ENCODE peak calls at places on chromosomes 12 and 14, in seven cellular contexts. Z is GM12878, K is WTC11, X is IMR-90, M is A549, D is HepG2, C is H1. N is an unnamed sample.

GRCh38 chr14:88667555-88668273 is 104.9 kb downstream of the ZC3H14 start:
- DNase-seq in Z (peak), K (peak), X (peak), M (peak), D (peak), C (no peak), N (peak)

GRCh38 chr14:75831455-75831854 is 150.3 kb downstream of the TGFB3 start:
- DNase-seq in Z (no peak), K (no peak), X (peak), M (peak), D (peak), C (no peak), N (no peak)

GRCh38 chr12:115752913-115753726 is 524.4 kb downstream of the MED13L start:
- DNase-seq in Z (peak), K (peak), X (peak), M (peak), D (peak), C (no peak), N (peak)

GRCh38 chr14:32343926-32344430 is 14.9 kb downstream of the AKAP6 start:
- DNase-seq in Z (no peak), K (no peak), X (no peak), M (no peak), D (no peak), C (no peak), N (no peak)

GRCh38 chr14:64704145-64704742 is at the start of gene PLEKHG3:
- DNase-seq in Z (no peak), K (peak), X (peak), M (peak), D (peak), C (no peak), N (peak)

GRCh38 chr14:79356040-79356439 is 855.3 kb downstream of the DIO2 start:
- DNase-seq in Z (no peak), K (no peak), X (peak), M (no peak), D (no peak), C (no peak), N (no peak)

GRCh38 chr12:90366286-90366685 is 588.7 kb downstream of the CCER1 start:
- DNase-seq in Z (no peak), K (no peak), X (peak), M (no peak), D (no peak), C (no peak), N (no peak)

GRCh38 chr12:51941011-51941561 is 10.4 kb upstream of the ACVR1B start:
- DNase-seq in Z (no peak), K (no peak), X (peak), M (no peak), D (no peak), C (no peak), N (peak)

GRCh38 chr12:126772171-126772864 is 1494.7 kb upstream of the TMEM132C start:
- DNase-seq in Z (peak), K (no peak), X (peak), M (peak), D (peak), C (no peak), N (no peak)

GRCh38 chr12:109544955-109545531 is 28.3 kb downstream of the MMAB start:
- DNase-seq in Z (no peak), K (no peak), X (peak), M (no peak), D (no peak), C (no peak), N (peak)

GRCh38 chr12:11877869-11878780 is 192.6 kb upstream of the BCL2L14 start:
- DNase-seq in Z (no peak), K (no peak), X (peak), M (peak), D (no peak), C (peak), N (peak)

GRCh38 chr12:8012910-8013309 is 19.6 kb upstream of the FOXJ2 start:
- DNase-seq in Z (no peak), K (no peak), X (no peak), M (no peak), D (no peak), C (no peak), N (no peak)

GRCh38 chr14:104555621-104556255 is 23.8 kb upstream of the C14orf180 start:
- DNase-seq in Z (no peak), K (peak), X (no peak), M (no peak), D (no peak), C (no peak), N (no peak)

GRCh38 chr12:80662586-80662985 is 44.8 kb upstream of the MYF6 start:
- DNase-seq in Z (no peak), K (no peak), X (no peak), M (no peak), D (no peak), C (no peak), N (no peak)

GRCh38 chr12:78584695-78585094 is 279.9 kb upstream of the SYT1 start:
- DNase-seq in Z (no peak), K (peak), X (peak), M (peak), D (peak), C (peak), N (no peak)

GRCh38 chr12:78403136-78403535 is 461.4 kb upstream of the SYT1 start:
- DNase-seq in Z (no peak), K (no peak), X (peak), M (peak), D (no peak), C (no peak), N (peak)

GRCh38 chr14:104882325-104882973 is 17.4 kb downstream of the CEP170B start:
- DNase-seq in Z (no peak), K (peak), X (no peak), M (peak), D (no peak), C (peak), N (peak)

GRCh38 chr12:122523846-122524718 is 2.7 kb downstream of the RSRC2 start:
- DNase-seq in Z (no peak), K (no peak), X (peak), M (no peak), D (no peak), C (no peak), N (no peak)

GRCh38 chr14:52377940-52378339 is 63.8 kb downstream of the PTGER2 start:
- DNase-seq in Z (no peak), K (peak), X (no peak), M (no peak), D (no peak), C (no peak), N (no peak)

GRCh38 chr14:49852351-49853157 is at the start of gene NEMF:
- DNase-seq in Z (peak), K (peak), X (peak), M (peak), D (peak), C (no peak), N (peak)

GRCh38 chr14:35949933-35950332 is 123.8 kb downstream of the BRMS1L start:
- DNase-seq in Z (no peak), K (no peak), X (no peak), M (peak), D (peak), C (no peak), N (no peak)

GRCh38 chr14:32004300-32004699 is 72.8 kb upstream of the ARHGAP5 start:
- DNase-seq in Z (no peak), K (no peak), X (no peak), M (peak), D (peak), C (no peak), N (no peak)

GRCh38 chr14:75979071-75979571 is 2.7 kb downstream of the TGFB3 start:
- DNase-seq in Z (no peak), K (peak), X (peak), M (peak), D (no peak), C (no peak), N (peak)

GRCh38 chr14:74514471-74514932 is 20.9 kb downstream of the ISCA2 start:
- DNase-seq in Z (no peak), K (peak), X (peak), M (no peak), D (peak), C (no peak), N (no peak)

GRCh38 chr14:24381363-24382102 is 13.5 kb downstream of the NFATC4 start:
- DNase-seq in Z (no peak), K (no peak), X (no peak), M (no peak), D (no peak), C (no peak), N (no peak)

GRCh38 chr12:100988278-100988625 is 193.7 kb downstream of the ANO4 start:
- DNase-seq in Z (no peak), K (no peak), X (no peak), M (no peak), D (no peak), C (no peak), N (no peak)

GRCh38 chr12:13000935-13001724 is 1.1 kb upstream of the HEBP1 start:
- DNase-seq in Z (no peak), K (peak), X (peak), M (peak), D (peak), C (no peak), N (peak)

GRCh38 chr12:4421590-4422031 is 24.0 kb downstream of the FGF6 start:
- DNase-seq in Z (no peak), K (no peak), X (peak), M (peak), D (peak), C (no peak), N (peak)

GRCh38 chr12:79114896-79115295 is 250.3 kb downstream of the SYT1 start:
- DNase-seq in Z (no peak), K (no peak), X (no peak), M (no peak), D (no peak), C (no peak), N (no peak)

GRCh38 chr12:27013606-27014084 is 539 bp downstream of the TM7SF3 start:
- DNase-seq in Z (no peak), K (no peak), X (peak), M (peak), D (no peak), C (no peak), N (no peak)

GRCh38 chr14:94494085-94494484 is 15.2 kb downstream of the SERPINA12 start:
- DNase-seq in Z (no peak), K (no peak), X (no peak), M (no peak), D (no peak), C (no peak), N (no peak)

GRCh38 chr12:110756611-110757010 is 13.9 kb upstream of the PPP1CC start:
- DNase-seq in Z (no peak), K (no peak), X (no peak), M (no peak), D (no peak), C (no peak), N (no peak)

GRCh38 chr14:71339650-71340415 is 432.6 kb downstream of the PCNX1 start:
- DNase-seq in Z (no peak), K (no peak), X (no peak), M (no peak), D (peak), C (no peak), N (peak)

GRCh38 chr14:52700701-52701172 is 5.4 kb upstream of the ERO1A start:
- DNase-seq in Z (no peak), K (no peak), X (peak), M (peak), D (peak), C (no peak), N (no peak)

GRCh38 chr14:97410667-97411286 is 613.6 kb downstream of the VRK1 start:
- DNase-seq in Z (no peak), K (no peak), X (no peak), M (no peak), D (no peak), C (no peak), N (no peak)

GRCh38 chr14:55361190-55361589 is 50.4 kb downstream of the ATG14 start:
- DNase-seq in Z (no peak), K (no peak), X (no peak), M (no peak), D (no peak), C (no peak), N (no peak)

GRCh38 chr12:92570056-92570753 is 132.6 kb upstream of the PLEKHG7 start:
- DNase-seq in Z (peak), K (peak), X (peak), M (peak), D (peak), C (no peak), N (peak)

GRCh38 chr12:45363903-45364302 is 148.0 kb downstream of the ANO6 start:
- DNase-seq in Z (no peak), K (no peak), X (no peak), M (peak), D (no peak), C (no peak), N (no peak)

GRCh38 chr12:45369065-45369464 is 153.2 kb downstream of the ANO6 start:
- DNase-seq in Z (no peak), K (no peak), X (peak), M (peak), D (no peak), C (no peak), N (no peak)
- TF ChIP-seq USF2 in Z (no peak), K (no peak), X (no peak), M (no peak), D (no peak), C (no peak), N (no peak)

DNA sequence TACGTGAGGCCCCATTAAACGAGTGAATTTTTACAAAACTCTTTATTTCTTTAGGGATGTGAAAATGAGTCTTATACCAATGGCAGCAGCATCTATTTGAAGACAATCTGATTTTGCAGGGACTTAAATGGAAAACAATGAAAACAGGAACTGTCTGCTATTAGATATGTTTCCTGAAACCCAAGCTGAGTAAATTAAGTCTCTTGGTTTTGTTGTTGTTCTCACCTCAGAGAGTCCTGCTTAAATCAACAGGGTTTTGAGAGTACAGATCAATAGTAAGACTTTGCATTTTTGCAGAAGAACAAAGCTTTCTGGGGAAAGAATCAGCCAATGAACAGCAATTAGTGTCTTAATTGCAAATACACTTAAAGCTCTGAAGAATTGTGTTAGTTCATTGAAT is 39.1 kb upstream of the LGR5 start:
- DNase-seq in Z (no peak), K (no peak), X (no peak), M (no peak), D (no peak), C (no peak), N (no peak)
- TF ChIP-seq USF2 in Z (no peak), K (no peak), X (no peak), M (no peak), D (no peak), C (no peak), N (no peak)

GRCh38 chr12:112839386-112839972 is 47.9 kb downstream of the RPH3A start:
- DNase-seq in Z (no peak), K (no peak), X (peak), M (peak), D (peak), C (no peak), N (no peak)
- TF ChIP-seq USF2 in Z (no peak), K (no peak), X (no peak), M (no peak), D (no peak), C (no peak), N (no peak)

GRCh38 chr12:75978677-75979076 is 52.9 kb downstream of the PHLDA1 start:
- DNase-seq in Z (no peak), K (no peak), X (no peak), M (no peak), D (no peak), C (no peak), N (no peak)
- TF ChIP-seq USF2 in Z (no peak), K (no peak), X (no peak), M (no peak), D (no peak), C (no peak), N (no peak)

GRCh38 chr14:99065551-99065950 is 206.4 kb downstream of the BCL11B start:
- DNase-seq in Z (no peak), K (no peak), X (no peak), M (no peak), D (no peak), C (no peak), N (no peak)

GRCh38 chr14:99067927-99068326 is 204.1 kb downstream of the BCL11B start:
- DNase-seq in Z (no peak), K (no peak), X (no peak), M (no peak), D (no peak), C (no peak), N (no peak)

GRCh38 chr14:99064262-99064954 is 207.6 kb downstream of the BCL11B start:
- DNase-seq in Z (no peak), K (no peak), X (no peak), M (no peak), D (no peak), C (no peak), N (no peak)

GRCh38 chr14:99067141-99067920 is 204.7 kb downstream of the BCL11B start:
- DNase-seq in Z (no peak), K (no peak), X (no peak), M (no peak), D (no peak), C (no peak), N (no peak)

GRCh38 chr14:99066378-99066777 is 205.6 kb downstream of the BCL11B start:
- DNase-seq in Z (no peak), K (no peak), X (no peak), M (no peak), D (no peak), C (no peak), N (no peak)
- TF ChIP-seq USF2 in Z (no peak), K (no peak), X (no peak), M (no peak), D (no peak), C (no peak), N (no peak)

DNA sequence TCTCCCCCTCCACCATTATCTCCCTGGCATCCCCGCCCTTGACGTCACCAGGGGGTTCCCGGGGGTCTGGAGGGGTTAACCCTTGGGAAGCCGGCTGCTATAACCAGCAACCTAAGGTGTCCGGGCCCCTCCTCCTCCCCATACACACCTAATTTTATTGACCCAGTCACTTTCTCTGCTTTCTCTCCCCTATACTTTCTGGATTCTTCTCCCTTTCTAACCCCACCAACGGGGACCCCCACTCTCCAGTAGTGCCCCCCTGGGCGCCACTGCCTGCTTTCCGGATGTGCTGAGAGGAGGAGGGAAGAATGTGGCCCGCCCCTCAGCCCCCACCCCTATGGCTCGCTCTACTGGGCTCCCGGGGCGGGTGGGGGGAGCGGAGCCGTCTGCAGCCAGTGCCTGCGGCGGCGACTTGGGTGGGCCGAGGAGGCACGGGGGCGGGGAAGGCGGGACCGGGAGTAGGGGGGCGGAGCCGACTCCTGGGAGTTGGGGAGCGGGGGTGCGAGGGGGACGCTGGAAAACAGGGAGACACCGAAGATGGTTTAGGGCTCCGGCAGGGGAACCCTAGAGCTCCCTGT is 1.8 kb downstream of the GLI1 start:
- DNase-seq in Z (no peak), K (peak), X (peak), M (peak), D (no peak), C (no peak), N (peak)
- TF ChIP-seq USF2 in Z (no peak), K (no peak), X (no peak), M (no peak), D (no peak), C (no peak), N (no peak)

GRCh38 chr12:83313322-83313721 is 626.6 kb downstream of the TMTC2 start:
- DNase-seq in Z (no peak), K (no peak), X (no peak), M (no peak), D (no peak), C (no peak), N (no peak)
- TF ChIP-seq USF2 in Z (no peak), K (no peak), X (no peak), M (no peak), D (no peak), C (no peak), N (no peak)

GRCh38 chr12:55707841-55708694 is at the start of gene ITGA7:
- DNase-seq in Z (no peak), K (peak), X (no peak), M (no peak), D (no peak), C (peak), N (peak)

GRCh38 chr12:55706840-55707671 is 648 bp downstream of the ITGA7 start:
- DNase-seq in Z (no peak), K (peak), X (no peak), M (no peak), D (no peak), C (no peak), N (no peak)

GRCh38 chr12:55704824-55705780 is 2.6 kb downstream of the ITGA7 start:
- DNase-seq in Z (no peak), K (no peak), X (no peak), M (no peak), D (peak), C (no peak), N (no peak)

GRCh38 chr12:55703976-55704761 is 3.5 kb downstream of the ITGA7 start:
- DNase-seq in Z (no peak), K (no peak), X (peak), M (peak), D (no peak), C (no peak), N (no peak)

GRCh38 chr12:55705802-55706402 is 1.8 kb downstream of the ITGA7 start:
- DNase-seq in Z (no peak), K (peak), X (no peak), M (peak), D (no peak), C (no peak), N (no peak)
- TF ChIP-seq USF2 in Z (no peak), K (no peak), X (no peak), M (no peak), D (no peak), C (no peak), N (no peak)